ENCODE peak calls at places on chromosome 13, in seven cellular contexts. V, I, P, X, J, U and C are unnamed samples.

GRCh38 chr13:64052526-64052925 is 2636.9 kb upstream of the PCDH20 start:
- DNase-seq in V (no peak), I (no peak), P (no peak), X (no peak), J (no peak), U (no peak), C (no peak)

GRCh38 chr13:31012285-31013024 is 80.0 kb downstream of the TEX26 start:
- DNase-seq in V (no peak), I (no peak), P (no peak), X (no peak), J (no peak), U (no peak), C (peak)

GRCh38 chr13:20349564-20350379 is 117.7 kb upstream of the GJB6 start:
- DNase-seq in V (no peak), I (no peak), P (no peak), X (no peak), J (no peak), U (no peak), C (peak)

GRCh38 chr13:95019886-95020285 is 281.4 kb downstream of the ABCC4 start:
- DNase-seq in V (no peak), I (no peak), P (no peak), X (no peak), J (no peak), U (no peak), C (no peak)

GRCh38 chr13:79222427-79223205 is 183.4 kb downstream of the RBM26 start:
- DNase-seq in V (no peak), I (no peak), P (no peak), X (no peak), J (no peak), U (no peak), C (no peak)

GRCh38 chr13:80339841-80340642 is 884 bp downstream of the SPRY2 start:
- DNase-seq in V (no peak), I (peak), P (no peak), X (peak), J (peak), U (peak), C (no peak)

GRCh38 chr13:112464720-112465119 is 88.6 kb downstream of the SPACA7 start:
- DNase-seq in V (no peak), I (no peak), P (no peak), X (no peak), J (no peak), U (no peak), C (no peak)

GRCh38 chr13:107573184-107573583 is 642.2 kb downstream of the LIG4 start:
- DNase-seq in V (no peak), I (no peak), P (no peak), X (no peak), J (no peak), U (no peak), C (no peak)

GRCh38 chr13:42777476-42777875 is 3.9 kb upstream of the FAM216B start:
- DNase-seq in V (no peak), I (no peak), P (no peak), X (no peak), J (no peak), U (no peak), C (no peak)

GRCh38 chr13:65499251-65499650 is 1730.9 kb downstream of the PCDH9 start:
- DNase-seq in V (no peak), I (no peak), P (no peak), X (no peak), J (no peak), U (no peak), C (no peak)

GRCh38 chr13:102141625-102142472 is 260.0 kb downstream of the FGF14 start:
- DNase-seq in V (no peak), I (no peak), P (no peak), X (no peak), J (no peak), U (peak), C (peak)

GRCh38 chr13:42333613-42334328 is 61.8 kb downstream of the AKAP11 start:
- DNase-seq in V (no peak), I (no peak), P (no peak), X (no peak), J (no peak), U (peak), C (peak)

GRCh38 chr13:55967055-55967454 is 1173.7 kb upstream of the PRR20A start:
- DNase-seq in V (no peak), I (peak), P (no peak), X (no peak), J (no peak), U (no peak), C (no peak)

GRCh38 chr13:42970824-42971669 is 21.0 kb downstream of the EPSTI1 start:
- DNase-seq in V (peak), I (peak), P (no peak), X (no peak), J (peak), U (peak), C (peak)

GRCh38 chr13:107799001-107799400 is 416.3 kb downstream of the LIG4 start:
- DNase-seq in V (no peak), I (no peak), P (no peak), X (no peak), J (no peak), U (no peak), C (no peak)

GRCh38 chr13:113763254-113763653 is 4.2 kb downstream of the TMEM255B start:
- DNase-seq in V (no peak), I (no peak), P (no peak), X (no peak), J (no peak), U (no peak), C (no peak)

GRCh38 chr13:23578411-23579071 is 8.3 kb downstream of the TNFRSF19 start:
- DNase-seq in V (peak), I (no peak), P (no peak), X (peak), J (peak), U (peak), C (peak)

GRCh38 chr13:50527612-50528509 is 315.6 kb downstream of the DLEU7 start:
- DNase-seq in V (no peak), I (no peak), P (no peak), X (no peak), J (no peak), U (no peak), C (no peak)

GRCh38 chr13:57030671-57031070 is 110.0 kb upstream of the PRR20A start:
- DNase-seq in V (no peak), I (no peak), P (no peak), X (no peak), J (no peak), U (no peak), C (no peak)

GRCh38 chr13:97391201-97391600 is 42.8 kb upstream of the RAP2A start:
- DNase-seq in V (no peak), I (no peak), P (no peak), X (no peak), J (no peak), U (peak), C (no peak)

GRCh38 chr13:74450976-74451375 is 316.8 kb upstream of the KLF12 start:
- DNase-seq in V (no peak), I (no peak), P (no peak), X (no peak), J (no peak), U (peak), C (no peak)

GRCh38 chr13:19864018-19864338 is 529 bp upstream of the ZMYM5 start:
- DNase-seq in V (no peak), I (peak), P (no peak), X (peak), J (peak), U (peak), C (no peak)

GRCh38 chr13:32272021-32272695 is 43.0 kb downstream of the ZAR1L start:
- DNase-seq in V (no peak), I (no peak), P (no peak), X (no peak), J (no peak), U (no peak), C (no peak)